ENCODE peak calls at places on chromosomes 3 and 15, in eight cellular contexts. One of them, this sample, is unnamed.

GRCh38 chr3:184261270-184262165 is at the start of gene CAMK2N2:
- DNase-seq in cardiac muscle cell: peak; percentile 62
- DNase-seq in fibroblast of the aortic adventitia: peak; percentile 18
- DNase-seq in lower leg skin: no peak
- DNase-seq in Calu3: peak; percentile 87
- DNase-seq in neural crest cell: peak; percentile 58
- DNase-seq in heart right ventricle: peak; percentile 22
- DNase-seq in fibroblast of lung: peak; percentile 60
- DNase-seq in this sample: no peak

GRCh38 chr3:151838574-151839312 is 24.8 kb downstream of the AADAC start:
- DNase-seq in cardiac muscle cell: peak; percentile 84
- DNase-seq in fibroblast of the aortic adventitia: peak; percentile 96
- DNase-seq in lower leg skin: peak; percentile 49
- DNase-seq in Calu3: peak; percentile 78
- DNase-seq in neural crest cell: peak; percentile 41
- DNase-seq in heart right ventricle: peak; percentile 70
- DNase-seq in fibroblast of lung: peak; percentile 80
- DNase-seq in this sample: no peak

GRCh38 chr15:66864871-66865281 is 162.8 kb downstream of the SMAD6 start:
- DNase-seq in cardiac muscle cell: no peak
- DNase-seq in fibroblast of the aortic adventitia: no peak
- DNase-seq in lower leg skin: no peak
- DNase-seq in Calu3: no peak
- DNase-seq in neural crest cell: no peak
- DNase-seq in heart right ventricle: no peak
- DNase-seq in fibroblast of lung: no peak
- DNase-seq in this sample: no peak

GRCh38 chr3:102189564-102190339 is 245.1 kb upstream of the ZPLD1 start:
- DNase-seq in cardiac muscle cell: no peak
- DNase-seq in fibroblast of the aortic adventitia: no peak
- DNase-seq in lower leg skin: no peak
- DNase-seq in Calu3: no peak
- DNase-seq in neural crest cell: no peak
- DNase-seq in heart right ventricle: no peak
- DNase-seq in fibroblast of lung: peak; percentile 83
- DNase-seq in this sample: no peak

GRCh38 chr3:150106752-150107428 is 136.2 kb upstream of the PFN2 start:
- DNase-seq in cardiac muscle cell: no peak
- DNase-seq in fibroblast of the aortic adventitia: peak; percentile 95
- DNase-seq in lower leg skin: no peak
- DNase-seq in Calu3: no peak
- DNase-seq in neural crest cell: no peak
- DNase-seq in heart right ventricle: no peak
- DNase-seq in fibroblast of lung: peak; percentile 91
- DNase-seq in this sample: no peak

GRCh38 chr3:53718462-53718861 is 127.8 kb downstream of the CHDH start:
- DNase-seq in cardiac muscle cell: no peak
- DNase-seq in fibroblast of the aortic adventitia: no peak
- DNase-seq in lower leg skin: no peak
- DNase-seq in Calu3: no peak
- DNase-seq in neural crest cell: no peak
- DNase-seq in heart right ventricle: no peak
- DNase-seq in fibroblast of lung: no peak
- DNase-seq in this sample: no peak

GRCh38 chr15:50075292-50075691 is 43.7 kb downstream of the ATP8B4 start:
- DNase-seq in cardiac muscle cell: no peak
- DNase-seq in fibroblast of the aortic adventitia: no peak
- DNase-seq in lower leg skin: no peak
- DNase-seq in Calu3: no peak
- DNase-seq in neural crest cell: no peak
- DNase-seq in heart right ventricle: no peak
- DNase-seq in fibroblast of lung: no peak
- DNase-seq in this sample: no peak

GRCh38 chr15:65339926-65340325 is 35.4 kb downstream of the RNU5B-1 start:
- DNase-seq in cardiac muscle cell: no peak
- DNase-seq in fibroblast of the aortic adventitia: no peak
- DNase-seq in lower leg skin: no peak
- DNase-seq in Calu3: no peak
- DNase-seq in neural crest cell: no peak
- DNase-seq in heart right ventricle: no peak
- DNase-seq in fibroblast of lung: no peak
- DNase-seq in this sample: no peak

GRCh38 chr3:55202320-55202719 is 274.5 kb upstream of the LRTM1 start:
- DNase-seq in cardiac muscle cell: no peak
- DNase-seq in fibroblast of the aortic adventitia: peak; percentile 83
- DNase-seq in lower leg skin: no peak
- DNase-seq in Calu3: no peak
- DNase-seq in neural crest cell: no peak
- DNase-seq in heart right ventricle: no peak
- DNase-seq in fibroblast of lung: peak; percentile 94
- DNase-seq in this sample: no peak

GRCh38 chr3:108845709-108846293 is 23.2 kb downstream of the TRAT1 start:
- DNase-seq in cardiac muscle cell: no peak
- DNase-seq in fibroblast of the aortic adventitia: no peak
- DNase-seq in lower leg skin: no peak
- DNase-seq in Calu3: no peak
- DNase-seq in neural crest cell: no peak
- DNase-seq in heart right ventricle: no peak
- DNase-seq in fibroblast of lung: no peak
- DNase-seq in this sample: no peak

GRCh38 chr15:35616436-35617271 is 70.7 kb upstream of the DPH6 start:
- DNase-seq in cardiac muscle cell: no peak
- DNase-seq in fibroblast of the aortic adventitia: no peak
- DNase-seq in lower leg skin: no peak
- DNase-seq in Calu3: no peak
- DNase-seq in neural crest cell: no peak
- DNase-seq in heart right ventricle: no peak
- DNase-seq in fibroblast of lung: no peak
- DNase-seq in this sample: no peak

GRCh38 chr3:183448369-183449128 is 20.1 kb upstream of the MCF2L2 start:
- DNase-seq in cardiac muscle cell: no peak
- DNase-seq in fibroblast of the aortic adventitia: no peak
- DNase-seq in lower leg skin: no peak
- DNase-seq in Calu3: no peak
- DNase-seq in neural crest cell: no peak
- DNase-seq in heart right ventricle: no peak
- DNase-seq in fibroblast of lung: no peak
- DNase-seq in this sample: no peak

GRCh38 chr3:65024148-65024547 is 336.3 kb upstream of the ADAMTS9 start:
- DNase-seq in cardiac muscle cell: no peak
- DNase-seq in fibroblast of the aortic adventitia: no peak
- DNase-seq in lower leg skin: no peak
- DNase-seq in Calu3: no peak
- DNase-seq in neural crest cell: no peak
- DNase-seq in heart right ventricle: no peak
- DNase-seq in fibroblast of lung: no peak
- DNase-seq in this sample: no peak
- TF ChIP-seq CTCF in cardiac muscle cell: no peak
- TF ChIP-seq CTCF in fibroblast of the aortic adventitia: no peak
- TF ChIP-seq CTCF in lower leg skin: no peak
- TF ChIP-seq CTCF in Calu3: no peak
- TF ChIP-seq CTCF in neural crest cell: peak; percentile 13
- TF ChIP-seq CTCF in heart right ventricle: no peak
- TF ChIP-seq CTCF in fibroblast of lung: no peak
- TF ChIP-seq CTCF in this sample: no peak

GRCh38 chr3:13281657-13282527 is 138.2 kb downstream of the NUP210 start:
- DNase-seq in cardiac muscle cell: peak; percentile 45
- DNase-seq in fibroblast of the aortic adventitia: no peak
- DNase-seq in lower leg skin: no peak
- DNase-seq in Calu3: no peak
- DNase-seq in neural crest cell: no peak
- DNase-seq in heart right ventricle: peak; percentile 75
- DNase-seq in fibroblast of lung: no peak
- DNase-seq in this sample: no peak
- TF ChIP-seq CTCF in cardiac muscle cell: no peak
- TF ChIP-seq CTCF in fibroblast of the aortic adventitia: no peak
- TF ChIP-seq CTCF in lower leg skin: no peak
- TF ChIP-seq CTCF in Calu3: no peak
- TF ChIP-seq CTCF in neural crest cell: no peak
- TF ChIP-seq CTCF in heart right ventricle: no peak
- TF ChIP-seq CTCF in fibroblast of lung: no peak
- TF ChIP-seq CTCF in this sample: no peak

DNA sequence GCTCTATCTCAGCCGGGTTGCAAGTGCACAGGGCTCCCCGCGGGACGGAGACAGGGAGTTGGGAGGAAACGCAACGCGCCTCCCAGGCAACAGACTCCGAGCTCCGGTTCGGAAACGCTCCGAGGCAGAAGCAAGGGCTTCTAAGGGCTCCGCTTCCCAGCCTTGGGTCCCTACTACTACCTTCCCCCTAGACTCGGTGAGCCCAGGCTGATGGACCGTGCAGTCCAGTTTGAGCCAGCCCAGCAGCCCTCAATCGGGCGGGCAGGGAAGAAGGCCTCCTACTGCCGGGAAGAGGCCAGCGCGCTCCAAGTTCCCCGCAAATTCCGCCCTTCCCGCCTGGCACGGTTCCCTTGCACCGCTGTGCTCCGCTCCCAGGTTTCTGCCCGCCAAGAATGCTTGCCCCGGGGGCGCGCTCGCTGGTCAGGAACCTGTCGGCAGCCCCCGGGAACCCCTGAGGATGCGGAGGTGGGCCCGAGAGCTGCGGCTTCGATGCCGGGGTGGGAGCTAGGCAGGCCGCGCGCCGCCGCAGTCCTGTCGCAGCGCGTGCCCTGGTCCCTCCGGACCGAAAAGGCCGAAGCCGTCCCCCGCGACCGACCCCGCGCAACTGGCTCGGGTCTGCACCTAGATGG is 728 bp downstream of the TRANK1 start:
- DNase-seq in cardiac muscle cell: peak; percentile 35
- DNase-seq in fibroblast of the aortic adventitia: peak; percentile 66
- DNase-seq in lower leg skin: peak; percentile 24
- DNase-seq in Calu3: peak; percentile 32
- DNase-seq in neural crest cell: peak; percentile 40
- DNase-seq in heart right ventricle: peak; percentile 46
- DNase-seq in fibroblast of lung: peak; percentile 69
- DNase-seq in this sample: peak; percentile 48
- TF ChIP-seq CTCF in cardiac muscle cell: peak; percentile 19
- TF ChIP-seq CTCF in fibroblast of the aortic adventitia: no peak
- TF ChIP-seq CTCF in lower leg skin: no peak
- TF ChIP-seq CTCF in Calu3: no peak
- TF ChIP-seq CTCF in neural crest cell: no peak
- TF ChIP-seq CTCF in heart right ventricle: no peak
- TF ChIP-seq CTCF in fibroblast of lung: no peak
- TF ChIP-seq CTCF in this sample: no peak

GRCh38 chr15:83653639-83654378 is at the start of gene ADAMTSL3:
- DNase-seq in cardiac muscle cell: peak; percentile 78
- DNase-seq in fibroblast of the aortic adventitia: peak; percentile 39
- DNase-seq in lower leg skin: no peak
- DNase-seq in Calu3: peak; percentile 83
- DNase-seq in neural crest cell: peak; percentile 17
- DNase-seq in heart right ventricle: peak; percentile 80
- DNase-seq in fibroblast of lung: peak; percentile 50
- DNase-seq in this sample: peak; percentile 83
- TF ChIP-seq CTCF in cardiac muscle cell: no peak
- TF ChIP-seq CTCF in fibroblast of the aortic adventitia: no peak
- TF ChIP-seq CTCF in lower leg skin: no peak
- TF ChIP-seq CTCF in Calu3: no peak
- TF ChIP-seq CTCF in neural crest cell: no peak
- TF ChIP-seq CTCF in heart right ventricle: no peak
- TF ChIP-seq CTCF in fibroblast of lung: no peak
- TF ChIP-seq CTCF in this sample: no peak

DNA sequence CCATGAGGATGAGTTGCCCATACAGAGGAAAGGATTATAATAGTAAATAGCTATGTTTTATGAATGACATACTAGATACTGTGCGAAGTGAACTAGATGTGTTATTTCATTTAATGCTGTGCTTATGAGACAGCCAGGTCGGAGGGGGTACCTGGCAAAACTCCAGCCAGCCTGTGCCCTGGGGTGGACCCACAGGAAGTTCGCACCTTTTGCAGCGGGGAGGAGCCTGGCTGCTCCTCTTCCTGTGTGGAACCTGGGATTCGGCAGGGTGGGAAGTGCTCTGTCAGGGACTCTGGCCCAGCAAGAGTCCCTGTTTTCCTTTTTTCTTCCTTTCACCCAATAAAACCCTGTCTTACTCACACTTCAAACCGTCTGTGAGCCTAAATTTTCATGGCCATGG is 452.2 kb downstream of the IL5RA start:
- DNase-seq in cardiac muscle cell: no peak
- DNase-seq in fibroblast of the aortic adventitia: no peak
- DNase-seq in lower leg skin: no peak
- DNase-seq in Calu3: no peak
- DNase-seq in neural crest cell: no peak
- DNase-seq in heart right ventricle: no peak
- DNase-seq in fibroblast of lung: no peak
- DNase-seq in this sample: no peak
- TF ChIP-seq CTCF in cardiac muscle cell: no peak
- TF ChIP-seq CTCF in fibroblast of the aortic adventitia: no peak
- TF ChIP-seq CTCF in lower leg skin: no peak
- TF ChIP-seq CTCF in Calu3: no peak
- TF ChIP-seq CTCF in neural crest cell: no peak
- TF ChIP-seq CTCF in heart right ventricle: no peak
- TF ChIP-seq CTCF in fibroblast of lung: no peak
- TF ChIP-seq CTCF in this sample: no peak

GRCh38 chr3:178699810-178700209 is 163.6 kb downstream of the KCNMB2 start:
- DNase-seq in cardiac muscle cell: no peak
- DNase-seq in fibroblast of the aortic adventitia: no peak
- DNase-seq in lower leg skin: no peak
- DNase-seq in Calu3: no peak
- DNase-seq in neural crest cell: no peak
- DNase-seq in heart right ventricle: peak; percentile 38
- DNase-seq in fibroblast of lung: peak; percentile 5
- DNase-seq in this sample: no peak

GRCh38 chr3:178699364-178699763 is 163.1 kb downstream of the KCNMB2 start:
- DNase-seq in cardiac muscle cell: no peak
- DNase-seq in fibroblast of the aortic adventitia: no peak
- DNase-seq in lower leg skin: no peak
- DNase-seq in Calu3: no peak
- DNase-seq in neural crest cell: no peak
- DNase-seq in heart right ventricle: no peak
- DNase-seq in fibroblast of lung: no peak
- DNase-seq in this sample: no peak

GRCh38 chr3:178706411-178706810 is 170.2 kb downstream of the KCNMB2 start:
- DNase-seq in cardiac muscle cell: no peak
- DNase-seq in fibroblast of the aortic adventitia: no peak
- DNase-seq in lower leg skin: no peak
- DNase-seq in Calu3: no peak
- DNase-seq in neural crest cell: no peak
- DNase-seq in heart right ventricle: no peak
- DNase-seq in fibroblast of lung: no peak
- DNase-seq in this sample: no peak

GRCh38 chr3:178705925-178706324 is 169.7 kb downstream of the KCNMB2 start:
- DNase-seq in cardiac muscle cell: no peak
- DNase-seq in fibroblast of the aortic adventitia: no peak
- DNase-seq in lower leg skin: no peak
- DNase-seq in Calu3: no peak
- DNase-seq in neural crest cell: no peak
- DNase-seq in heart right ventricle: no peak
- DNase-seq in fibroblast of lung: peak; percentile 17
- DNase-seq in this sample: no peak

GRCh38 chr3:178703268-178703975 is 167.2 kb downstream of the KCNMB2 start:
- DNase-seq in cardiac muscle cell: no peak
- DNase-seq in fibroblast of the aortic adventitia: no peak
- DNase-seq in lower leg skin: no peak
- DNase-seq in Calu3: no peak
- DNase-seq in neural crest cell: no peak
- DNase-seq in heart right ventricle: no peak
- DNase-seq in fibroblast of lung: peak; percentile 77
- DNase-seq in this sample: no peak
- TF ChIP-seq CTCF in cardiac muscle cell: no peak
- TF ChIP-seq CTCF in fibroblast of the aortic adventitia: no peak
- TF ChIP-seq CTCF in lower leg skin: no peak
- TF ChIP-seq CTCF in Calu3: no peak
- TF ChIP-seq CTCF in neural crest cell: peak; percentile 15
- TF ChIP-seq CTCF in heart right ventricle: no peak
- TF ChIP-seq CTCF in fibroblast of lung: no peak
- TF ChIP-seq CTCF in this sample: no peak

This sample was measured in mesothelial cell of epicardium.